ENCODE peak calls at places on chromosomes 3 and 15, in eight cellular contexts. I, G, Z, K, P, H, U and D are unnamed samples.
A peak's percentile ranks its signal among the peaks of the same experiment; 100 is the strongest.

GRCh38 chr3:190165253-190165652 is 44.6 kb upstream of the P3H2 start:
- DNase-seq in I (no peak), G (no peak), Z (no peak), K (no peak), P (no peak), H (no peak), U (no peak), D (no peak)

GRCh38 chr3:30952786-30953185 is 58.3 kb upstream of the GADL1 start:
- DNase-seq in I (peak; percentile 78), G (no peak), Z (no peak), K (no peak), P (no peak), H (no peak), U (no peak), D (no peak)

GRCh38 chr3:22729212-22729611 is 473.9 kb upstream of the UBE2E2 start:
- DNase-seq in I (no peak), G (no peak), Z (no peak), K (no peak), P (no peak), H (no peak), U (no peak), D (no peak)

GRCh38 chr3:53478166-53478830 is 16.1 kb upstream of the CACNA1D start:
- DNase-seq in I (peak; percentile 72), G (peak; percentile 68), Z (no peak), K (peak; percentile 38), P (no peak), H (no peak), U (no peak), D (no peak)

GRCh38 chr15:73628976-73629854 is 4.0 kb downstream of the NPTN start:
- DNase-seq in I (no peak), G (no peak), Z (no peak), K (no peak), P (no peak), H (no peak), U (no peak), D (no peak)

GRCh38 chr15:26352909-26353308 is 420.0 kb downstream of the GABRB3 start:
- DNase-seq in I (no peak), G (no peak), Z (no peak), K (no peak), P (no peak), H (no peak), U (no peak), D (no peak)

GRCh38 chr3:77247063-77247462 is 207.2 kb downstream of the ROBO2 start:
- DNase-seq in I (no peak), G (no peak), Z (no peak), K (no peak), P (no peak), H (no peak), U (no peak), D (no peak)

GRCh38 chr3:186901135-186901734 is 29.1 kb upstream of the ST6GAL1 start:
- DNase-seq in I (no peak), G (peak; percentile 4), Z (no peak), K (no peak), P (no peak), H (no peak), U (no peak), D (no peak)

GRCh38 chr3:126978291-126978690 is 4.6 kb upstream of the PLXNA1 start:
- DNase-seq in I (no peak), G (no peak), Z (no peak), K (no peak), P (no peak), H (no peak), U (no peak), D (no peak)

GRCh38 chr3:42133500-42134298 is 42.5 kb downstream of the TRAK1 start:
- DNase-seq in I (no peak), G (no peak), Z (no peak), K (no peak), P (no peak), H (no peak), U (no peak), D (no peak)

GRCh38 chr15:31840849-31841476 is 189.4 kb upstream of the CHRNA7 start:
- DNase-seq in I (no peak), G (no peak), Z (no peak), K (no peak), P (no peak), H (no peak), U (no peak), D (no peak)

GRCh38 chr3:184811034-184811433 is 932 bp upstream of the VPS8 start:
- DNase-seq in I (peak; percentile 47), G (no peak), Z (no peak), K (no peak), P (no peak), H (no peak), U (no peak), D (no peak)

GRCh38 chr3:13655074-13655913 is 106.4 kb downstream of the FBLN2 start:
- DNase-seq in I (no peak), G (peak; percentile 53), Z (peak; percentile 71), K (peak; percentile 21), P (peak; percentile 49), H (peak; percentile 89), U (no peak), D (no peak)
- TF ChIP-seq EP300 in I (no peak), G (no peak), Z (no peak), K (no peak), P (no peak), H (no peak), U (no peak), D (no peak)

GRCh38 chr3:98450372-98450771 is 12.6 kb upstream of the OR5K1 start:
- DNase-seq in I (no peak), G (no peak), Z (no peak), K (no peak), P (no peak), H (no peak), U (no peak), D (no peak)

GRCh38 chr3:98449606-98450193 is 13.3 kb upstream of the OR5K1 start:
- DNase-seq in I (no peak), G (no peak), Z (no peak), K (no peak), P (no peak), H (no peak), U (no peak), D (no peak)

GRCh38 chr3:98440283-98440682 is 22.7 kb upstream of the OR5K1 start:
- DNase-seq in I (no peak), G (no peak), Z (no peak), K (no peak), P (no peak), H (no peak), U (no peak), D (no peak)

GRCh38 chr3:98445949-98446406 is 17.0 kb upstream of the OR5K1 start:
- DNase-seq in I (no peak), G (no peak), Z (no peak), K (no peak), P (no peak), H (no peak), U (no peak), D (no peak)
- TF ChIP-seq POLR2A in I (no peak), G (no peak), Z (no peak), K (no peak), P (no peak), H (no peak), U (no peak), D (no peak)

DNA sequence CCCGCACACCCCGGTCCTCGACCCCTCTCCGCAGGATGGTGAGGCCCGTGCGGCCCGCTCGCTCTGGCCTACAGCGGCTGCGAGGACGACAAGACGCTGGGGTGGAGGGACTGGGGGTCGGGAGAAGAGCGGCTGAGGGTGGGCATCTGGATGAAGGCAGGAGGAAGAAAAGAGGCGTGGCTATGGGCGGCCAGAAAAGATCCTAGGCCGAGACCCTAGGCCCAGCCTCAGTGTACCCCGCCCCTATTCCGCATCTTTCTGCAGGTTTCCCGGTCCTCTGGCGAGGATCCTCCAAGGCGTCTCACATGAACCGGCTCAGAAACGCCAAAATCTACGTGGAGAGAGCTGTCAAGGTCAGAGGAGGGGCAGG is 280 bp downstream of the TTLL3 start:
- DNase-seq in I (no peak), G (no peak), Z (no peak), K (no peak), P (no peak), H (peak; percentile 66), U (peak; percentile 8), D (no peak)
- H3K27ac ChIP-seq in I (peak overlapping the region; percentile 92), G (peak overlapping the region; percentile 96), Z (no peak overlapping the region), K (peak overlapping the region; percentile 97), P (peak overlapping the region; percentile 0), H (no peak overlapping the region), U (peak overlapping the region; percentile 92), D (peak overlapping the region; percentile 96)

GRCh38 chr3:52140792-52141191 is 13.4 kb downstream of the POC1A start:
- DNase-seq in I (no peak), G (no peak), Z (no peak), K (no peak), P (no peak), H (no peak), U (no peak), D (no peak)
- TF ChIP-seq EP300 in I (no peak), G (no peak), Z (no peak), K (no peak), P (no peak), H (no peak), U (no peak), D (no peak)

DNA sequence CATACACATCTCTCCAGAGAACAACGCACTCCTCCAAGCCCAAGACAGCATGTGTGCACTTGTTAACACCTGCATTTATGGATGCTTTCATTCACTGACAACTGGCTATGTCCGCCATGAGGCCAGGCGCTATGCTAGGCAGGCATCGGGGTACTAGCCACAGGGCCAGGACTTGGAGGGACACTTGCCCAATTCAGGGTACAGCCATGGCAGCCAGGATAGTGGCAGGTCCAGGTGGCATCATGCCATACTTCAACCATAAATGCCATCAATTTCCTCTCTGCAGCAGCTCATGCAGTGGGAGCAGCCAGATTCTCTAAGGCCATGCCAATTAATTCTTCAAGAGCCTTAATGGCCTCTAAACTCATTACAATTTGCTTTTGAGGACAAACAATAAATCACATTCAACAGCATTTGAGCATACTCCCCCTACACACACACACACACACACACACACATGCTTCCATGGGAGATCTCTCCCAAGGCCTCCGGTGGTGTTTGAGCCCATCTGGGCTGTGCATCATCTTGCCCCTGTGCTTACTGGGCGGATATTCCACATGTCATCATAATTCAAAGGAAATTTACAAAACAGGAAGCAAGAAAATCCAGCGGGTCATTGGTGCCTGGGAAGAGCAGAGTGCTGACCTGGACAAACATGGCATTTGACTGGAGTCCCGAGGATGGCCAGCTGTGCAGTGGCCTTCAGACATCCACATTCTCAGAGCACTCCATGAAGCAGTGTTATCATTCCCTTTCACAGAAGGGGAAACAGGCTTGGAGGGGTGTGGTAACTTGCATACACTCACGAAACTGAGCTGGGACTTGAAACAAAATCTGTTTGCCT is 109.1 kb downstream of the IQSEC1 start:
- DNase-seq in I (no peak), G (no peak), Z (peak; percentile 35), K (no peak), P (peak; percentile 64), H (no peak), U (peak; percentile 32), D (peak; percentile 53)
- TF ChIP-seq POLR2A in I (no peak), G (no peak), Z (no peak), K (no peak), P (no peak), H (no peak), U (no peak), D (no peak)